ENCODE peak calls at places on chromosomes 3 and 15, in six cellular contexts. H, V, F, B, M and X are unnamed samples. For H3K4me1, the result is how much of the 10 kb centered on the place peaks cover.

GRCh38 chr15:34275154-34275553 is 50.3 kb downstream of the EMC4 start:
- DNase-seq in H (no peak), V (peak), F (no peak), B (no peak), M (peak), X (no peak)

GRCh38 chr3:97970929-97971460 is 1.2 kb downstream of the RIOX2 start:
- DNase-seq in H (no peak), V (no peak), F (no peak), B (no peak), M (peak), X (no peak)

GRCh38 chr3:60752800-60753199 is 498.5 kb downstream of the FHIT start:
- DNase-seq in H (no peak), V (peak), F (no peak), B (no peak), M (peak), X (no peak)

GRCh38 chr3:149019581-149019980 is 28.2 kb downstream of the GYG1 start:
- DNase-seq in H (no peak), V (peak), F (no peak), B (no peak), M (no peak), X (no peak)

GRCh38 chr15:43517354-43518072 is at the start of gene MAP1A:
- DNase-seq in H (no peak), V (peak), F (peak), B (peak), M (peak), X (no peak)

GRCh38 chr3:111749171-111750170 is 109.6 kb upstream of the PHLDB2 start:
- DNase-seq in H (no peak), V (no peak), F (no peak), B (no peak), M (no peak), X (no peak)

GRCh38 chr15:62676891-62677290 is 365.7 kb upstream of the TPM1 start:
- DNase-seq in H (no peak), V (no peak), F (no peak), B (no peak), M (no peak), X (no peak)

GRCh38 chr15:101811902-101812301 is at the start of gene OR4F15:
- DNase-seq in H (no peak), V (no peak), F (no peak), B (no peak), M (no peak), X (no peak)

GRCh38 chr15:66876731-66877545 is 174.9 kb downstream of the SMAD6 start:
- DNase-seq in H (no peak), V (no peak), F (no peak), B (peak), M (no peak), X (no peak)

GRCh38 chr15:55681631-55682030 is 61.3 kb downstream of the PRTG start:
- DNase-seq in H (no peak), V (no peak), F (no peak), B (no peak), M (no peak), X (no peak)

GRCh38 chr3:129461461-129462146 is 21.6 kb downstream of the IFT122 start:
- DNase-seq in H (no peak), V (peak), F (no peak), B (peak), M (peak), X (no peak)

GRCh38 chr3:192042116-192042515 is 581.2 kb downstream of the PYDC2 start:
- DNase-seq in H (no peak), V (no peak), F (no peak), B (no peak), M (no peak), X (no peak)

GRCh38 chr15:49059491-49059890 is 13.2 kb upstream of the SECISBP2L start:
- DNase-seq in H (no peak), V (no peak), F (no peak), B (no peak), M (no peak), X (no peak)

GRCh38 chr15:62786123-62786825 is 256.3 kb upstream of the TPM1 start:
- DNase-seq in H (no peak), V (no peak), F (no peak), B (no peak), M (no peak), X (no peak)

GRCh38 chr3:72907131-72907697 is 19.4 kb downstream of the GXYLT2 start:
- DNase-seq in H (no peak), V (peak), F (no peak), B (no peak), M (peak), X (no peak)

GRCh38 chr3:105431171-105431570 is 64.5 kb downstream of the ALCAM start:
- DNase-seq in H (no peak), V (peak), F (no peak), B (no peak), M (peak), X (no peak)

GRCh38 chr3:140501054-140501769 is 176.7 kb upstream of the TRIM42 start:
- DNase-seq in H (no peak), V (no peak), F (no peak), B (no peak), M (no peak), X (no peak)

GRCh38 chr3:54580453-54580852 is 347.4 kb downstream of the LRTM1 start:
- DNase-seq in H (no peak), V (no peak), F (no peak), B (no peak), M (no peak), X (no peak)

GRCh38 chr15:60079210-60079609 is 75.1 kb downstream of the FOXB1 start:
- DNase-seq in H (no peak), V (no peak), F (no peak), B (no peak), M (peak), X (no peak)

GRCh38 chr3:8539419-8539818 is 37.8 kb downstream of the LMCD1 start:
- DNase-seq in H (no peak), V (peak), F (no peak), B (no peak), M (peak), X (no peak)

GRCh38 chr3:31724681-31725080 is 192.0 kb downstream of the STT3B start:
- DNase-seq in H (no peak), V (peak), F (no peak), B (no peak), M (peak), X (no peak)

GRCh38 chr3:193620055-193620454 is 27.0 kb downstream of the OPA1 start:
- DNase-seq in H (no peak), V (no peak), F (no peak), B (no peak), M (no peak), X (no peak)

GRCh38 chr3:10390641-10391373 is 69.9 kb upstream of the SEC13 start:
- DNase-seq in H (no peak), V (no peak), F (no peak), B (no peak), M (no peak), X (no peak)

GRCh38 chr3:10392244-10392643 is 71.3 kb upstream of the SEC13 start:
- DNase-seq in H (no peak), V (no peak), F (no peak), B (peak), M (no peak), X (no peak)

GRCh38 chr3:10392906-10393461 is 72.1 kb upstream of the SEC13 start:
- DNase-seq in H (no peak), V (no peak), F (no peak), B (no peak), M (no peak), X (no peak)

GRCh38 chr3:10389995-10390394 is 69.1 kb upstream of the SEC13 start:
- DNase-seq in H (no peak), V (no peak), F (no peak), B (no peak), M (no peak), X (no peak)

GRCh38 chr3:10391391-10391790 is 70.5 kb upstream of the SEC13 start:
- DNase-seq in H (no peak), V (no peak), F (no peak), B (no peak), M (no peak), X (no peak)
- H3K4me1 ChIP-seq in H (under half), V (under half), F (under half), B (under half), M (under half), X (under half)

GRCh38 chr3:122795674-122795969 is 753 bp downstream of the SLC49A4 start:
- DNase-seq in H (no peak), V (peak), F (no peak), B (no peak), M (peak), X (no peak)

GRCh38 chr3:122794483-122794778 is 438 bp upstream of the SLC49A4 start:
- DNase-seq in H (no peak), V (peak), F (no peak), B (no peak), M (no peak), X (no peak)

GRCh38 chr3:122794779-122795673 is at the start of gene SLC49A4:
- DNase-seq in H (peak), V (peak), F (peak), B (peak), M (peak), X (peak)

GRCh38 chr3:122797291-122797690 is 2.4 kb downstream of the SLC49A4 start:
- DNase-seq in H (no peak), V (peak), F (no peak), B (no peak), M (no peak), X (no peak)

GRCh38 chr3:122793568-122794416 is at the start of gene HSPBAP1:
- DNase-seq in H (peak), V (peak), F (peak), B (peak), M (peak), X (peak)
- H3K4me1 ChIP-seq in H (under half), V (under half), F (under half), B (under half), M (under half), X (under half)

DNA sequence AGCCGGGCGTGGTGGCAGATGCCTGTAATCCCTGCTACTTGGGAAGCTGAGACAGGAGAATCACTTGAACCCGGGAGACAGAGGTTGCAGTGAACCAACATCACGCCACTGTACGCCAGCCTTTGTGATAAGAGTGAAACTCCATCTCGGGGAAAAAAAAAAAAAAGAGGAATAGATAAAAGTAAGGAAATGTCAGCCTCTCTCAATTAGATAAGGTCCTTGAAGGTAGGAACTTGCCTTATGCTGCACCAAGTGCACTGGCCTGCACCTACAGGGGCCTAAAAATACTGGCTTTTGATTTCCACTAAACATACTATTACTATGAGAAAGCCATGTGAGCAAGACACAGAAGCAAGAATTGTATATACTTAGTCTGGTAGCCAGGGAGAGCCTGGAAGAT is 7.1 kb downstream of the RAF1 start:
- DNase-seq in H (no peak), V (no peak), F (no peak), B (peak), M (no peak), X (no peak)
- H3K4me1 ChIP-seq in H (under half), V (under half), F (half or more), B (under half), M (half or more), X (half or more)

GRCh38 chr3:157129782-157130137 is 30.2 kb downstream of the CCNL1 start:
- DNase-seq in H (no peak), V (no peak), F (no peak), B (peak), M (no peak), X (no peak)
- H3K4me1 ChIP-seq in H (half or more), V (under half), F (under half), B (under half), M (half or more), X (half or more)

GRCh38 chr3:172155880-172156279 is 116.5 kb downstream of the FNDC3B start:
- DNase-seq in H (no peak), V (no peak), F (no peak), B (no peak), M (peak), X (no peak)

GRCh38 chr3:172157566-172158258 is 118.3 kb downstream of the FNDC3B start:
- DNase-seq in H (no peak), V (no peak), F (no peak), B (no peak), M (no peak), X (no peak)

GRCh38 chr3:172154768-172155649 is 115.6 kb downstream of the FNDC3B start:
- DNase-seq in H (no peak), V (no peak), F (no peak), B (peak), M (peak), X (no peak)

GRCh38 chr3:172158741-172159140 is 119.4 kb downstream of the FNDC3B start:
- DNase-seq in H (no peak), V (no peak), F (no peak), B (no peak), M (no peak), X (no peak)

GRCh38 chr3:172156309-172156998 is 117.1 kb downstream of the FNDC3B start:
- DNase-seq in H (peak), V (no peak), F (peak), B (peak), M (peak), X (peak)
- H3K4me1 ChIP-seq in H (half or more), V (under half), F (half or more), B (under half), M (half or more), X (half or more)

DNA sequence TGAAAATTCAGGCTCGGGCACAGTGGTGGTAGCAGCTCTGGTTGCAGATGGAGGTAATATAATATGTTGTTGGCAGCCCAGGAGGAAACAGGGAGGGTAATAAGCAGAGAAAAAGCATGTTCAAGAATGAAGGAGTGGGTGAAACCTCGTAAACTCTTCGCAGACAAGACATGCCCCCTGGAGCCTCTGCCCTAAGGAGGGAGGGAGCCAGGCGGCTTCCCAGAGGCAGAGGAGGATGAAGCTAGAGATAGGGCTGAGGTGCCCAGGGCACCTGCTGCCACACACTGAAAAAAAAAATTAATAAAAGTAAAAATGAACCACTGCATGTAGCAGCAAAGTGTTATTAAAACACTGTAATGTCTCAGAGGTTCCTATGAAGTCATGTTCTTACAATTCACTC is 137.3 kb downstream of the FOXP1 start:
- DNase-seq in H (no peak), V (no peak), F (no peak), B (no peak), M (no peak), X (no peak)
- H3K4me1 ChIP-seq in H (under half), V (under half), F (half or more), B (under half), M (under half), X (half or more)

GRCh38 chr3:84960994-84961393 is 2.2 kb downstream of the CADM2 start:
- DNase-seq in H (no peak), V (no peak), F (no peak), B (no peak), M (no peak), X (no peak)

GRCh38 chr3:84962460-84962859 is 3.7 kb downstream of the CADM2 start:
- DNase-seq in H (no peak), V (no peak), F (no peak), B (no peak), M (no peak), X (no peak)

GRCh38 chr3:84965141-84965540 is 6.4 kb downstream of the CADM2 start:
- DNase-seq in H (no peak), V (no peak), F (no peak), B (peak), M (no peak), X (no peak)

GRCh38 chr3:84961492-84962255 is 2.9 kb downstream of the CADM2 start:
- DNase-seq in H (no peak), V (no peak), F (no peak), B (peak), M (no peak), X (no peak)

DNA sequence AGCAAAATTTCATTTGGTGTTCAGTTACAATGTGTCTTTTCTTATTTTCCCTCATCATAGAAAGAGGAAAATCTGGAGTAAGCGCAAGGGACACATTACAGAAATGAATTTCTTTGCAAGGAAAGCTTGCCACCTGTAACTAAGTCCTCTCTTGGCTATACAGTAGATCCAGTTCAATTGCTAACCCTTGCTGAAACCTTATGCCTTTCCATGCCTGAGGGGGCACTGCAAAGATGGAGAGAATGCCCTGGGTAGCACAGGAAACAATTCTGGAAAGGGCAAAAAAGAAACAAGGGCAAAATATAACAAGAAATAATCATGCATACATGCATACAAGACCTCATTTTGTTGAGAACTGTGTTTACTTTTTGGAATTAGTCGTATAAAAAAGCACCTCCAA is 4.3 kb downstream of the CADM2 start:
- DNase-seq in H (no peak), V (no peak), F (no peak), B (no peak), M (no peak), X (no peak)
- H3K4me1 ChIP-seq in H (under half), V (under half), F (under half), B (under half), M (under half), X (under half)

DNA sequence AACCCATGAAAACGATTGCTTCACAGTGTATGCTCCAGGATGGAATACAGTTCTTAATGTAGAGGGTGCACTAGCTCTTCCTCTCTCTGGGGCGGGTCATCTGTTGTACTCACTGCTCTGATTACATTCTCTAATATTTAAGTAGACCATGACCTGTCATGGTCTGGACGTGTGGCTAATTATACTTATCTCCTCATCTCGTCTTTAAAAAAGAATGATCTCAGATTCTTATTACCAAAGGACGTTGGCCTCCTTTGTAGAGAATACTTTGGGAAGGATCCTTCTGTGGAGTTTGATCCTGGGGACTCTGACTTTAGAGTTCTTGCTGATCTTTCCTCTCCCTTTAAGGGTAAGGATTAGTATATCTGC is 48.4 kb upstream of the TRAK1 start:
- DNase-seq in H (no peak), V (no peak), F (no peak), B (no peak), M (peak), X (no peak)
- H3K4me1 ChIP-seq in H (under half), V (under half), F (under half), B (under half), M (under half), X (under half)

GRCh38 chr15:88623632-88624031 is 2.5 kb downstream of the AEN start:
- DNase-seq in H (no peak), V (no peak), F (no peak), B (no peak), M (no peak), X (no peak)

GRCh38 chr15:88624156-88624970 is 3.2 kb downstream of the AEN start:
- DNase-seq in H (no peak), V (peak), F (peak), B (no peak), M (peak), X (no peak)

GRCh38 chr15:88623061-88623460 is 1.9 kb downstream of the AEN start:
- DNase-seq in H (no peak), V (peak), F (no peak), B (no peak), M (peak), X (no peak)

GRCh38 chr15:88625943-88626741 is 5.0 kb downstream of the AEN start:
- DNase-seq in H (no peak), V (no peak), F (peak), B (no peak), M (no peak), X (no peak)

GRCh38 chr15:88624971-88625290 is 3.8 kb downstream of the AEN start:
- DNase-seq in H (no peak), V (no peak), F (no peak), B (no peak), M (peak), X (no peak)
- H3K4me1 ChIP-seq in H (under half), V (under half), F (half or more), B (under half), M (under half), X (half or more)